ENCODE peak calls at places on chromosomes 2 and 18, in seven cellular contexts. J, A, Y, Z, B, P and X are unnamed samples.

GRCh38 chr18:28767201-28767600 is 590.3 kb upstream of the CDH2 start:
- DNase-seq in A (peak), Y (no peak), Z (peak), J (no peak), P (no peak), B (no peak), X (no peak)

GRCh38 chr18:48882379-48882778 is 68.4 kb downstream of the SMAD7 start:
- DNase-seq in B (no peak), Y (no peak), P (no peak), Z (no peak), J (no peak), A (no peak), X (no peak)

GRCh38 chr2:149715005-149715592 is 127.5 kb upstream of the MMADHC start:
- DNase-seq in A (peak), P (peak), J (peak), Y (peak), Z (peak), B (peak), X (peak)

GRCh38 chr2:187390891-187391290 is 57.2 kb downstream of the CALCRL start:
- DNase-seq in J (no peak), B (peak), P (no peak), Z (peak), Y (no peak), A (peak), X (no peak)

GRCh38 chr2:11310212-11310611 is 34.2 kb downstream of the ROCK2 start:
- DNase-seq in J (no peak), Y (no peak), B (peak), Z (no peak), P (no peak), A (no peak), X (no peak)

GRCh38 chr2:233033672-233034071 is 1.2 kb downstream of the NEU2 start:
- DNase-seq in B (no peak), Z (no peak), Y (no peak), P (no peak), J (no peak), A (peak), X (no peak)

GRCh38 chr18:24959100-24959499 is 392.9 kb downstream of the ZNF521 start:
- DNase-seq in A (no peak), Z (peak), B (no peak), P (no peak), Y (peak), J (no peak), X (no peak)

GRCh38 chr2:8576525-8577157 is 105.2 kb upstream of the ID2 start:
- DNase-seq in J (no peak), P (no peak), Z (no peak), B (peak), Y (no peak), A (no peak), X (no peak)

DNA sequence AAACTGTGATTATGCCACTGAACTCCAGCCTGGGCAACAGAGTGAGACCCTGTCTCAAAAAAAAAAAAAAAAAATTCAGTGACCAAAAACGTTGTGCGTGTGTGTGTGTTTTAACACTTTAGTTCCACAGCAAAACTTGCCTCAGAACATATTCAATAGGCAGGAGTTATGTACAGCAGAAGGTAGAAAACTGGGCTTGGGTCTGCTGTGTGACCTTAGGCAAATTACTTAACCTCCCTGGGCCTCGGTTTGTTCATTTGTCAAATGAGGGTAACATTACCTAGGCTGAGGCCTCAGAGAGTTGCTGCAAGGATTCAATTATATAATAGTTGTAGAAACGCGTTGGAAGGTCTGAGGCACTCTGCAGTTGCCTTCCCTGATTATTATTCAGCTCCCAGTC is 10.3 kb upstream of the SCG2 start:
- DNase-seq in Y (no peak), A (no peak), P (no peak), Z (no peak), B (no peak), J (no peak), X (no peak)
- H3K4ac ChIP-seq in Y (no peak), A (peak), P (no peak), Z (no peak), B (no peak), J (no peak), X (no peak)

DNA sequence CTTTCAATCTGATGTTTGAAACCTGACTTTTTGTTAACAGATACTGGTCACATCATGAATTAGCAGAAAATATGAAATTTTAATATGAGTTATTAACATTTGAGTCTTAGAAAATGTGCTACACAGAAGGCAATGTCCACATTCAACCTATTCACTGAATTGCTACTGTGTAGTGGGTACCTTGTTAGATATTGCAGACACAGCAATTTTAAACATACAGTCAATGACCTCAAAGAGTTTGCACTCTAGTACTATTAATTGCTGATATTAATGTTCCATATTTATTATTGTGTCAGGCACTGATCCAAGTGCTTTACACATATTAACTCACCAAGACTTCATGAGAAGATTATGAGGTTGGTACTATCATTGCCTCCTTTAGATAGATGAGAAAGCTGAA is 385.4 kb upstream of the PKDCC start:
- DNase-seq in P (no peak), Y (no peak), A (no peak), J (no peak), Z (no peak), B (no peak), X (no peak)
- H3K4ac ChIP-seq in P (no peak), Y (no peak), A (no peak), J (no peak), Z (no peak), B (no peak), X (no peak)

GRCh38 chr18:79756826-79757225 is 40.9 kb upstream of the KCNG2 start:
- DNase-seq in J (no peak), B (no peak), A (no peak), Y (no peak), Z (no peak), P (no peak), X (no peak)

GRCh38 chr18:79764131-79764530 is 33.6 kb upstream of the KCNG2 start:
- DNase-seq in P (no peak), Y (no peak), J (no peak), Z (no peak), A (no peak), B (no peak), X (no peak)

GRCh38 chr18:79763407-79763806 is 34.3 kb upstream of the KCNG2 start:
- DNase-seq in Z (no peak), B (no peak), J (no peak), Y (no peak), A (no peak), P (no peak), X (no peak)

GRCh38 chr18:79760881-79761280 is 36.9 kb upstream of the KCNG2 start:
- DNase-seq in A (no peak), Z (no peak), P (no peak), J (no peak), Y (no peak), B (no peak), X (no peak)

DNA sequence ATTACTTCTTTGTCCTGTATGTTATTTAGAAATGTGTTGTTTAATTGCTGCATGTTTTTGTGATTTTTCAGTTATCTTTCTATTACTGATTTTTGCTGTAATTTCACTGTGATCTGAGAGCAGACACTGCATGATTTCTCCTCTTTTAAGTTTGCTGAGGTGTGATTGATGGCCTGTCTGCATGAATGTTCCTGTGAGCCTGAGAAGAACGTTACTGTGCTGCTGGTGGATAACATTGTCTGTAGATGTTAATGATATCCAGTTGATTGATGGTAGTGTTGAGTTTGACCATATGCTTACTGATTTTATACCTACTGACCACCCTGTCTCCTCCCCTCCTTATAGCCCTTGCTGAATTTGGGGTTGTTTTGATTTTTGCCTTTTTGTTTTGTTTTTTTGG is 37.4 kb upstream of the KCNG2 start:
- DNase-seq in Z (no peak), J (no peak), P (no peak), A (no peak), B (no peak), Y (no peak), X (no peak)
- H3K4ac ChIP-seq in Z (no peak), J (no peak), P (no peak), A (no peak), B (no peak), Y (no peak), X (no peak)

GRCh38 chr2:43579275-43579981 is 16.4 kb downstream of the THADA start:
- DNase-seq in B (no peak), Z (no peak), P (no peak), Y (no peak), A (no peak), J (no peak), X (no peak)

DNA sequence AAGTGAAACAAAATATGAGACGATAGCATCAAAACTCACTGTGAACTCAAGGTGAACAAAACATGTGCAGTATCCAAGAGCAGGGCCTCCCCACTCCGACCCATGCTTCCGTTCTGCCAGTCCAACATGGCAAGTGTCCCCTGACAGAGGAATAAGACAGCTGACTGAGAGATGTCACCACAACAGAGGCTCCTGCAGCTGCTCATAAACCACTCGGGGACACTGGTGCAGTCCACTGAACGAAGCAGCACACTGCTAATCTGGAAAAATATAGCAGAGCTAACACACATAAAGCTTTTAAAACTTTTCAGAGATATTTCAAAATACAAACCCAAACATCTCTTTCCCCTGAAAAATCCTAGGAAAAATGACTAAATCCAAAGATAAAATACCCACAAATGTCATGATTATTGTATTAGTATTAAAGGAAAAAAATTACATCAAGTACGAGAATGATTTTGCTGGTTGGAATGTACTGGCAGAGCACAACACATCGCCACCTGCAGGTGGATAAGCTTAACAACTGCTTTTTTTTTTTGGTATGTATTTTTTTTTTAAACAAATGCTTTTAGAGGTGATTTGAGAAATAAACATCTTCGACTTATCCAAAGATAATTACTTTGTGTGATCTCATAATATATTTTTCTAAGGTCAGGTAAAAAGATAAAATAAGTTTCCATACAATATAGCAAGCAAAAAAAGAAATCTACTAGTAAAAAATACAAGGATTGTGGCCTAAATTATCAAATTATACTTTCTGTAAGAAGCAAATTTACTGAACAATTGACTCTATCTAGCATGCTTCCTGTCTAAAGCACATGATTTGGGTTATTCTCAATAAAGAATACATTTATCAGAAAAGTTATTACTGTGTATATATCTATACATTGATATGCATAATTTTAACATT is 18.6 kb downstream of the THADA start:
- DNase-seq in Y (peak), P (no peak), B (peak), Z (peak), J (no peak), A (peak), X (peak)
- H3K4ac ChIP-seq in Y (no peak), P (no peak), B (no peak), Z (no peak), J (no peak), A (no peak), X (no peak)

DNA sequence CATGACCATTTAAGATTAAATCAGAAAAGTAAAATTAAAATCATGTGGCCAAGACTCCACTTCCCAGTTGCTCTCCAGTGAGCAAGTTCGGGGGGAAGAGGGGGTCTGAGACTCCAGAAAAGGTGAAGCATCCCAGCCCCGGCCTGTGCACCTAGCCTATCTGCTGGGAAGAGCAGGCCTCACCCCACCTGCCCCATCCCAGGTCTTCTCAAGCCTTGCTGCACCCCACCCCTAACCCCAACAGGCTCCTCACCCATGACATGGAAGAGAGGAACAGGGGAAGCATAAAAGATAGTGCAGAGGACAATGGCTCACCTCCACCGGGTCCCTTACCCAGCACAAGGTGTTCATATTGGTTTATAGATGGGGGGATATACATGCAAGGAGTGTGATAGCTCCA is 14.6 kb downstream of the CIB4 start:
- DNase-seq in B (no peak), Y (no peak), Z (no peak), A (no peak), P (no peak), J (no peak), X (no peak)
- H3K4ac ChIP-seq in B (no peak), Y (no peak), Z (no peak), A (no peak), P (no peak), J (no peak), X (no peak)

DNA sequence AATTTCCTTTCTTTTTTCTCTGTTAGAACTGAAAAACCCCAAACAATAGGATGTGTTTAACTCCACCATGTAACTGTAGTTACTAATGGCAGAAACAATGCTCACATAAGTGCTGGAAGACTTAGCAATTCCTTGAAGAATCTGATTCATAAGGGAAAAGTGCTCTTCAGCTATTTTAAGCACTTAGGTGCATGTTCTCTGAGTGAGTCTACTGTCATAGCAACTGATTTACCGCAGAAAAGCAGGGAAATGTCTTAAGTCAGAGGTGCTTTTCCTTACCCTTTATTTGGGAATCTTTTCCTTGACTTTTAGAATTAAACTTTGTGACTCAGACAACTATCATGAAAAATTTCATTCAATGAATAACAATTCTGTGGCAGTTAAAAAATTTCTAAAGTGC is 65.4 kb upstream of the NABP1 start:
- DNase-seq in J (no peak), P (no peak), Z (peak), B (peak), Y (peak), A (peak), X (no peak)
- H3K4ac ChIP-seq in J (no peak), P (no peak), Z (no peak), B (no peak), Y (no peak), A (peak), X (no peak)